ENCODE peak calls at places on chromosomes 5 and 9, in four cellular contexts. X is A549, Y is K562, Z is HepG2. J is an unnamed sample.

GRCh38 chr5:170783498-170784247 is at the start of gene GABRP:
- DNase-seq in Z (no peak), Y (no peak), X (no peak), J (no peak)

GRCh38 chr9:136599811-136600660 is 54.2 kb upstream of the NOTCH1 start:
- DNase-seq in X (no peak), Y (no peak), Z (no peak), J (no peak)

GRCh38 chr9:5786370-5787127 is 46.4 kb downstream of the ERMP1 start:
- DNase-seq in Z (no peak), X (no peak), Y (no peak), J (no peak)

GRCh38 chr9:33211695-33212393 is 28.1 kb upstream of the SPINK4 start:
- DNase-seq in Z (no peak), Y (peak), X (peak), J (no peak)

GRCh38 chr5:133360693-133361479 is 251.5 kb downstream of the FSTL4 start:
- DNase-seq in X (no peak), Y (no peak), Z (no peak), J (no peak)

GRCh38 chr5:4901305-4901751 is 238.8 kb upstream of the ADAMTS16 start:
- DNase-seq in Y (no peak), Z (no peak), X (no peak), J (no peak)

GRCh38 chr5:23139338-23140171 is 286.4 kb upstream of the CDH12 start:
- DNase-seq in Y (no peak), X (no peak), Z (peak), J (no peak)

GRCh38 chr5:110441035-110441434 is 285.4 kb downstream of the TMEM232 start:
- DNase-seq in Z (peak), X (no peak), Y (no peak), J (no peak)

DNA sequence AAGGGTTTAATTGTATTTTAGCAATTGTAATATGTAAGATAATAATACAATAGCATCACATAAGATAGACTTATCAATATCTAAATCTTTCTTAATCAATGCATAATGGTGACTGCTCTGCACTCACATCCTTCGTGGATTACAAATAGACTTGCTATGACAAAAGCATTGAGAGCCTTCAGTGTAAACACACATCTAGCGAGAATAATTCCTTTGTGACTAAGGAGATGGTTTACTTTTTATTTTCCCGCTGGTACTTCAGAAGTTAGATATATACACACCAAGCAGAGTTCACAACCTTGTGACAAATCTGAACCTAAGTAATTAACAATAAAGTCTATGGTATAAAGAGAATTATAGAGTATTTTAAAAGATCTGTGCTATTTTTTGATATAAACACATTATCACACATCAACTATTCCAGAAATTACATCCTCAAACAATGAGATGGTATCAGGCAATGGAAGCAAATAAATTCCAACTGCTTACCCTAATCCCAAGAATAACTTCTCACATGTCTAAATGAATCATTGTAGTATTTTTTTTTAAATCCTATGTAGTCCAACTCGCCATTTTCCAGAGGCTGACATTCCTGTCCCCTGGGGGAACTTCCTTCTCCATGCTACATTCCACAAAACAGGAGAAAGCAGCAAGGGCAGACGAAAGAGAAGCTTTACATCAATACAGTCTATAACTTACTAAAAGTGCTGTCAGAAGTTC is 51.2 kb downstream of the MAPKAP1 start:
- DNase-seq in Y (no peak), Z (no peak), X (no peak), J (no peak)
- TF ChIP-seq CEBPB in Y (no peak), Z (no peak), X (no peak), J (no peak)

GRCh38 chr5:131988601-131989000 is 22.9 kb downstream of the ACSL6 start:
- DNase-seq in X (no peak), Z (no peak), Y (no peak), J (no peak)
- TF ChIP-seq CHD4 in X (no peak), Z (no peak), Y (no peak), J (no peak)

GRCh38 chr9:95181226-95181818 is 136.2 kb downstream of the FANCC start:
- DNase-seq in X (peak), Y (peak), Z (no peak), J (no peak)
- TF ChIP-seq CEBPB in X (no peak), Y (no peak), Z (no peak), J (no peak)

GRCh38 chr9:134422301-134422700 is 96.0 kb downstream of the RXRA start:
- DNase-seq in Z (no peak), Y (peak), X (no peak), J (no peak)

GRCh38 chr9:134420281-134420835 is 94.1 kb downstream of the RXRA start:
- DNase-seq in Z (no peak), Y (no peak), X (no peak), J (no peak)

GRCh38 chr9:134421888-134422287 is 95.6 kb downstream of the RXRA start:
- DNase-seq in Z (no peak), X (no peak), Y (no peak), J (no peak)

GRCh38 chr9:134419684-134420076 is 93.4 kb downstream of the RXRA start:
- DNase-seq in Y (peak), X (peak), Z (no peak), J (no peak)

GRCh38 chr9:134420974-134421432 is 94.7 kb downstream of the RXRA start:
- DNase-seq in Z (no peak), X (no peak), Y (no peak), J (no peak)
- TF ChIP-seq CHD4 in Z (no peak), X (no peak), Y (no peak), J (no peak)

GRCh38 chr5:168750926-168751325 is 171.8 kb upstream of the PANK3 start:
- DNase-seq in X (no peak), Z (no peak), Y (no peak), J (no peak)
- TF ChIP-seq CEBPB in X (no peak), Z (no peak), Y (no peak), J (no peak)

DNA sequence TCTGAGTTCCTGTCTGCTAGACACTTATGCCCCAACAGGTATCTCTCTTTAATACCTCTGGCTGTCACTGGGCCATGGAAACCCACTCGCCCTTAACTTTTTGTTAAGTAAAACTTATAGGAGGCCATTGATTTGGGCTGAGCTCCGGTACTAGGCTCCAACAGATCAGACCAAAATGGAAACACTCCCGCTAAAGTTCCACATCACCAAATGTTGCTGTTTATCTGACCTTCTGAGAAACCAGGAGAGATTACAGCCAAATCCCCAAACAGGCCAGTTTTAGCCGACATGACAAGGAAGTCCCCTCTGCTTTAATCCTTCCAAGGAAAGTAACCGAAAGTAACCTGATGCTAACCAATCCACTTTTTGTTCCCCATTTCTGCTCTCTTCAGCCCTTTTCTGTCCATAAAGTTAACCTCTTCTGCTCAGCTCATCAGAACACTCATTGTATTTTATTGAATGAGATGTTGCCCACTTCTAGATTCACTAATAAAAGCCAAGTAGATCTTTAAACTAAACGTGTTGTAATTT is 115.2 kb upstream of the LHFPL2 start:
- DNase-seq in X (no peak), Z (no peak), Y (no peak), J (peak)
- TF ChIP-seq CHD4 in X (no peak), Z (no peak), Y (no peak), J (no peak)

DNA sequence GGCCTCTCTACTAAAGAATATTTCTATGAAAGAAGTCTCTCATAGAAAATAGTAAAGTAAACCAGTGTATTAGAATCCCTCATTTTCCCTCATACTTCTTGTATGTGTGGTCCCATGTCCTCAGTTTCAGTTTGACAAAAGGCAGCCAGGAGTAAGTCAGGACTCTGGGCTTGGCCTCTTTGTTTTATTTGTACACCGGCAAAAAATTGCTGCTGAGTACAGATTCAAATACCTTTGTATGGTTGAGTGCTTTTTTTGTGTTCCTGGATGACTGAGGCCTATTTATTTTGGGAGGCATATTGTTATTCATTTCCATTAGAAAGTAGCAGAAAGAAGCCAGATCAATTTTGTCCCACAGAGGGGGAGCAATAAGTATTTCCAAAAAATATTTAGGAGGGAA is 47.3 kb upstream of the CEP78 start:
- DNase-seq in Y (no peak), X (no peak), Z (no peak), J (no peak)
- TF ChIP-seq CEBPB in Y (no peak), X (no peak), Z (no peak), J (no peak)

GRCh38 chr9:35114113-35114847 is 1.4 kb downstream of the ATOSB start:
- DNase-seq in Z (peak), Y (peak), X (no peak), J (no peak)

GRCh38 chr9:35115680-35116538 is at the start of gene ATOSB:
- DNase-seq in Z (peak), Y (peak), X (peak), J (peak)

GRCh38 chr9:35116539-35116897 is 856 bp upstream of the ATOSB start:
- DNase-seq in Y (no peak), X (no peak), Z (no peak), J (no peak)

GRCh38 chr9:35116898-35117551 is 1.4 kb upstream of the ATOSB start:
- DNase-seq in Y (peak), Z (peak), X (peak), J (no peak)

GRCh38 chr9:35114921-35115341 is 731 bp downstream of the ATOSB start:
- DNase-seq in X (no peak), Z (no peak), Y (no peak), J (no peak)
- TF ChIP-seq CHD4 in X (no peak), Z (no peak), Y (no peak), J (no peak)

J was measured in GM12878.